ENCODE peak calls at places on chromosomes 7 and 10, in five cellular contexts. N is A673; I is CD4-positive, alpha-beta T cell; O is foreskin fibroblast; U is activated CD8-positive, alpha-beta T cell treated with anti-CD3 and anti-CD28 coated beads for 36 hours. R is an unnamed sample.

GRCh38 chr10:117133273-117134083 is 4.6 kb downstream of the VAX1 start:
- DNase-seq in N (peak; percentile 49), I (no peak), O (no peak), U (no peak), R (no peak)

GRCh38 chr10:35409094-35409582 is 72.8 kb downstream of the CCNY start:
- DNase-seq in N (peak; percentile 77), I (no peak), O (peak; percentile 87), U (peak; percentile 41), R (no peak)

GRCh38 chr10:58963101-58963534 is 213.3 kb upstream of the PHYHIPL start:
- DNase-seq in N (peak; percentile 13), I (no peak), O (no peak), U (peak; percentile 1), R (no peak)

GRCh38 chr10:110774069-110775021 is 97.4 kb upstream of the PDCD4 start:
- DNase-seq in N (no peak), I (no peak), O (peak; percentile 40), U (peak; percentile 78), R (peak; percentile 2)

GRCh38 chr7:3955751-3956696 is 655.0 kb downstream of the SDK1 start:
- DNase-seq in N (no peak), I (no peak), O (peak; percentile 7), U (peak; percentile 45), R (no peak)

GRCh38 chr7:91228327-91228726 is 35.9 kb upstream of the FZD1 start:
- DNase-seq in N (no peak), I (no peak), O (no peak), U (no peak), R (no peak)

GRCh38 chr7:30433082-30433481 is 45.5 kb downstream of the NOD1 start:
- DNase-seq in N (no peak), I (no peak), O (peak; percentile 54), U (no peak), R (peak; percentile 59)

GRCh38 chr7:151485006-151485732 is 34.5 kb downstream of the RHEB start:
- DNase-seq in N (no peak), I (no peak), O (peak; percentile 75), U (peak; percentile 18), R (no peak)

GRCh38 chr7:30996261-30996660 is 32.5 kb downstream of the GHRHR start:
- DNase-seq in N (no peak), I (no peak), O (no peak), U (no peak), R (no peak)

GRCh38 chr7:118863961-118864360 is 639.5 kb downstream of the ANKRD7 start:
- DNase-seq in N (no peak), I (no peak), O (no peak), U (no peak), R (no peak)

GRCh38 chr10:81920213-81920829 is 45.3 kb downstream of the NRG3 start:
- DNase-seq in N (no peak), I (no peak), O (no peak), U (peak; percentile 31), R (no peak)

GRCh38 chr7:27269455-27269854 is 26.9 kb downstream of the EVX1 start:
- DNase-seq in N (no peak), I (no peak), O (no peak), U (no peak), R (no peak)

DNA sequence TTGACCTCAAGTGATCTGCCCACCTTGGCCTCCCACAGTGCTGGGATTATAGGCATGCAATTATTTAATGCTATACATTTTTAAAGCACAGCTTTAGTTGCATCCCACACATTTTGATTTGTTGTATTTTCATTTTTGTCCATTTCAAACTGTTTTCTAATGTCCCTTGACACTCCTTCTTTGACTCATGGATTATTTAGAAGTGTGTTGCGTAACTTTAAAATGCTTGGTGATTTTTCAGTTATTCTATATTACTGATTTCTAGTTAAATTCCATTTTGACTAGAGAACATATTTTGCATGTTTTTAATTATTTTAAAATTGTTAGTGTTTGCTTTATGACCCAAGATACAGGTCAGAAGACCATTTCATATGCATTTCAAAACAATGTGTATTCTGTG is 28.8 kb downstream of the EVX1 start:
- DNase-seq in N (no peak), I (no peak), O (no peak), U (no peak), R (no peak)
- TF ChIP-seq CTCF in N (no peak), I (no peak), O (no peak), U (no peak), R (no peak)

DNA sequence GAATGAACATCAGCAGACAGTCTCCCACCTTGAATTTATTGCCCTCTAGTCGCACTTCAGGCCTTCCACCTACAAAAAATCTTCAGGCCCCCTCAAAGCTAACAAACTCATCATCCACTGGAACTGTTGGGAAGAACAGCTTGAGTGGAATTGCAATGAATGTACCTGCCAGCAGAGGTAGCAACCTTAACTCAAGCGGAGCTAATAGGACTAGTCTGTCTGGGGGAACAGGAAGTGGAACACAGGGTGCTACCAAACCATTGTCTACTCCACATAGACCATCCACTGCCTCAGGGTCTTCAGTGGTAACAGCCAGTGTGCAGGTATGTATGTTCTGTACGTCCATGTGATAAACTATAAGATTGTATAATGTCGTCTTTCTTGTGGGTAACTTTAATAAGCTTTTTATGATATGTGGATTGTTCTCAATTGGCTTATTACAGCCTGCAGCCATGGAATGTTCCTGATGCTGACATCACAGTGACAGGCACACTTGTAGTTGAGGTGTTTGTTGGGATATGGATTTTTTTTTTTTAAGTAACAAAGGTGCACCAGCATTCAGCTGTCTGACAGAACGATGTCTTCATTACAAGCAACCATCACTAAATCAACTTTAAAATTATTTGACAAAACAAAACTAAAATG is 53.3 kb downstream of the UBN2 start:
- DNase-seq in N (no peak), I (no peak), O (no peak), U (no peak), R (no peak)
- TF ChIP-seq CTCF in N (no peak), I (no peak), O (no peak), U (no peak), R (no peak)

GRCh38 chr10:43408710-43409384 is at the start of gene HNRNPF:
- DNase-seq in N (peak; percentile 97), I (peak; percentile 93), O (peak; percentile 97), U (peak; percentile 94), R (peak; percentile 90)
- TF ChIP-seq CTCF in N (no peak), I (no peak), O (no peak), U (no peak), R (no peak)

GRCh38 chr7:135211179-135211945 is at the start of gene WDR91:
- DNase-seq in N (peak; percentile 95), I (peak; percentile 98), O (peak; percentile 88), U (peak; percentile 95), R (peak; percentile 82)
- TF ChIP-seq CTCF in N (peak; percentile 10), I (no peak), O (no peak), U (no peak), R (peak; percentile 0)

GRCh38 chr7:115748123-115748738 is 282.3 kb downstream of the TFEC start:
- DNase-seq in N (peak; percentile 24), I (no peak), O (peak; percentile 14), U (no peak), R (peak; percentile 11)
- TF ChIP-seq CTCF in N (peak; percentile 58), I (no peak), O (peak; percentile 49), U (no peak), R (peak; percentile 63)

GRCh38 chr10:122152544-122152943 is 118.6 kb upstream of the BTBD16 start:
- DNase-seq in N (no peak), I (no peak), O (peak; percentile 97), U (no peak), R (peak; percentile 78)

GRCh38 chr10:122154034-122154732 is 116.9 kb upstream of the BTBD16 start:
- DNase-seq in N (no peak), I (no peak), O (no peak), U (no peak), R (no peak)

GRCh38 chr10:122157451-122157850 is 113.6 kb upstream of the BTBD16 start:
- DNase-seq in N (no peak), I (no peak), O (no peak), U (no peak), R (no peak)

GRCh38 chr10:122158362-122158761 is 112.7 kb upstream of the BTBD16 start:
- DNase-seq in N (no peak), I (no peak), O (no peak), U (no peak), R (no peak)

GRCh38 chr10:122154733-122155366 is 116.2 kb upstream of the BTBD16 start:
- DNase-seq in N (no peak), I (no peak), O (peak; percentile 81), U (no peak), R (peak; percentile 59)
- TF ChIP-seq CTCF in N (no peak), I (no peak), O (no peak), U (no peak), R (no peak)

GRCh38 chr7:38070718-38071117 is 107.3 kb upstream of the STARD3NL start:
- DNase-seq in N (peak; percentile 15), I (no peak), O (no peak), U (peak; percentile 42), R (no peak)
- TF ChIP-seq CTCF in N (peak; percentile 46), I (peak; percentile 38), O (peak; percentile 29), U (peak; percentile 35), R (peak; percentile 47)

GRCh38 chr10:12340937-12341336 is 8.4 kb upstream of the CAMK1D start:
- DNase-seq in N (no peak), I (no peak), O (no peak), U (no peak), R (no peak)
- TF ChIP-seq CTCF in N (no peak), I (no peak), O (no peak), U (no peak), R (no peak)

R was measured in AG09319.